ENCODE peak calls at places on chromosomes 2 and 18, in six cellular contexts. T, A, N, G, P and W are unnamed samples.

GRCh38 chr2:186307871-186308270 is 178.2 kb upstream of the ZC3H15 start:
- DNase-seq in T (no peak), P (no peak), N (no peak), A (no peak), G (no peak), W (no peak)

GRCh38 chr2:80545420-80546192 is 241.1 kb upstream of the LRRTM1 start:
- DNase-seq in G (no peak), A (no peak), P (no peak), T (no peak), N (no peak), W (no peak)

GRCh38 chr18:1075310-1075709 is 170.6 kb downstream of the ADCYAP1 start:
- DNase-seq in T (no peak), G (no peak), A (no peak), N (no peak), P (no peak), W (no peak)

GRCh38 chr2:119549236-119549635 is 5.0 kb downstream of the CFAP221 start:
- DNase-seq in P (no peak), N (no peak), T (no peak), A (no peak), G (no peak), W (peak; percentile 58)

GRCh38 chr2:28643911-28644334 is 107.7 kb upstream of the PPP1CB start:
- DNase-seq in N (no peak), T (peak; percentile 87), P (peak; percentile 62), G (no peak), A (no peak), W (no peak)

GRCh38 chr2:241378816-241379215 is 22.7 kb downstream of the FARP2 start:
- DNase-seq in T (no peak), P (peak; percentile 29), G (no peak), A (no peak), N (no peak), W (no peak)

GRCh38 chr2:25341031-25341727 is 546 bp downstream of the DNMT3A start:
- DNase-seq in P (peak; percentile 60), T (no peak), A (peak; percentile 62), G (no peak), N (no peak), W (no peak)

GRCh38 chr18:78496095-78496494 is 483.5 kb upstream of the SALL3 start:
- DNase-seq in A (no peak), P (no peak), T (no peak), G (no peak), N (no peak), W (no peak)

GRCh38 chr2:2581331-2582159 is 250.5 kb upstream of the MYT1L start:
- DNase-seq in P (no peak), T (no peak), A (no peak), G (no peak), N (no peak), W (no peak)

GRCh38 chr18:36095936-36096519 is 28.7 kb upstream of the RPRD1A start:
- DNase-seq in P (peak; percentile 85), A (no peak), G (no peak), N (peak; percentile 74), T (peak; percentile 64), W (peak; percentile 13)

GRCh38 chr18:56807883-56808282 is 156.7 kb downstream of the WDR7 start:
- DNase-seq in P (no peak), N (no peak), A (no peak), T (no peak), G (no peak), W (no peak)

GRCh38 chr2:160906878-160907277 is 253.3 kb upstream of the TANK start:
- DNase-seq in N (no peak), P (no peak), T (no peak), A (no peak), G (no peak), W (no peak)

GRCh38 chr2:172090947-172091625 is 5.8 kb downstream of the DLX1 start:
- DNase-seq in G (no peak), T (no peak), A (no peak), N (no peak), P (no peak), W (no peak)

GRCh38 chr18:78073275-78073674 is 823.6 kb downstream of the GALR1 start:
- DNase-seq in T (no peak), G (no peak), P (no peak), N (no peak), A (no peak), W (no peak)

GRCh38 chr2:23789012-23789411 is 137.9 kb downstream of the ATAD2B start:
- DNase-seq in G (no peak), N (peak; percentile 73), P (no peak), T (no peak), A (no peak), W (no peak)

GRCh38 chr2:175854665-175855064 is 147.4 kb downstream of the LNPK start:
- DNase-seq in G (no peak), N (no peak), T (no peak), P (no peak), A (no peak), W (no peak)

GRCh38 chr2:30178618-30179404 is 32.0 kb downstream of the YPEL5 start:
- DNase-seq in P (peak; percentile 87), N (no peak), T (peak; percentile 43), G (no peak), A (no peak), W (no peak)

GRCh38 chr2:151260492-151261239 is 997 bp downstream of the RBM43 start:
- DNase-seq in G (no peak), A (no peak), N (peak; percentile 18), T (peak; percentile 25), P (peak; percentile 67), W (peak; percentile 26)

GRCh38 chr18:54964741-54965140 is 5.5 kb upstream of the CCDC68 start:
- DNase-seq in G (no peak), P (no peak), T (no peak), A (no peak), N (no peak), W (no peak)

GRCh38 chr2:107801498-107801897 is 25.2 kb upstream of the RGPD4 start:
- DNase-seq in P (no peak), N (no peak), G (no peak), A (no peak), T (no peak), W (no peak)

GRCh38 chr2:205929445-205930027 is 156.4 kb downstream of the INO80D start:
- DNase-seq in P (no peak), G (no peak), T (no peak), A (no peak), N (peak; percentile 54), W (no peak)